ENCODE peak calls at places on chromosomes 3 and 15, in nine cellular contexts. K is stimulated activated CD4-positive, alpha-beta T cell treated with anti-CD3 and anti-CD28 coated beads, Interleukin-12 subunit alpha, Interleukin-12 subunit beta, amount 100 ng/mL, for 48 hours; C is ascending aorta; O is occipital lobe; F is Calu3; J is activated B cell treated with CpG ODN at 0.5 μM for 24 hours; M is T1000; V is AML-193; W is HT1080. A is an unnamed sample.

GRCh38 chr3:49133226-49133951 is 539 bp upstream of the LAMB2 start:
- DNase-seq in K (no peak), C (peak; percentile 33), O (peak; percentile 76), F (peak; percentile 80), M (peak; percentile 76), J (no peak), V (no peak), W (peak; percentile 89), A (peak; percentile 79)

GRCh38 chr3:184157206-184157605 is 2.0 kb downstream of the DVL3 start:
- DNase-seq in K (no peak), M (no peak), C (no peak), O (no peak), W (no peak), J (no peak), V (no peak), F (no peak), A (no peak)

GRCh38 chr15:62894322-62895085 is 148.0 kb upstream of the TPM1 start:
- DNase-seq in J (no peak), O (no peak), M (no peak), F (no peak), V (no peak), C (no peak), K (no peak), W (peak; percentile 37), A (no peak)

GRCh38 chr3:114411811-114412803 is 118.3 kb downstream of the TIGIT start:
- DNase-seq in O (no peak), K (peak; percentile 2), M (peak; percentile 7), C (no peak), F (no peak), W (peak; percentile 81), V (no peak), J (no peak), A (no peak)

GRCh38 chr15:52788099-52788986 is 1.8 kb downstream of the ONECUT1 start:
- DNase-seq in M (no peak), K (no peak), F (no peak), W (no peak), O (no peak), V (no peak), J (no peak), C (no peak), A (no peak)

GRCh38 chr15:57866149-57866736 is 159.7 kb downstream of the POLR2M start:
- DNase-seq in F (peak; percentile 86), O (no peak), J (peak; percentile 19), W (peak; percentile 43), V (peak; percentile 14), K (peak; percentile 35), C (no peak), M (no peak), A (no peak)

GRCh38 chr3:41075958-41076357 is 123.3 kb upstream of the CTNNB1 start:
- DNase-seq in F (no peak), C (no peak), V (no peak), K (no peak), O (no peak), M (no peak), J (no peak), W (peak; percentile 13), A (no peak)

GRCh38 chr3:18740631-18741583 is 315.8 kb upstream of the SATB1 start:
- DNase-seq in J (no peak), F (no peak), O (no peak), K (peak; percentile 45), M (no peak), C (no peak), V (peak; percentile 42), W (no peak), A (no peak)

GRCh38 chr3:168582503-168582902 is 486.8 kb upstream of the GOLIM4 start:
- DNase-seq in M (no peak), O (no peak), V (no peak), W (no peak), F (no peak), J (no peak), C (no peak), K (no peak), A (no peak)

GRCh38 chr3:46056686-46057085 is 29.4 kb upstream of the XCR1 start:
- DNase-seq in O (no peak), W (no peak), M (no peak), V (no peak), K (no peak), J (no peak), C (no peak), F (no peak), A (no peak)

A was measured in amygdala.